ENCODE peak calls at places on chromosomes 12 and 14, in seven cellular contexts. P, Z, Q, R, V, M and F are unnamed samples.
A peak's percentile ranks its signal among the peaks of the same experiment; 100 is the strongest.

GRCh38 chr12:96720363-96720705 is 186.7 kb upstream of the NEDD1 start:
- DNase-seq in Q (peak; percentile 10), M (no peak), V (no peak), Z (no peak), R (no peak), P (peak; percentile 35), F (no peak)

GRCh38 chr14:37593496-37594237 is 1.4 kb downstream of the FOXA1 start:
- DNase-seq in R (no peak), P (no peak), Q (no peak), M (no peak), V (no peak), Z (no peak), F (no peak)

GRCh38 chr14:94489336-94489735 is 13.3 kb upstream of the SERPINA9 start:
- DNase-seq in R (no peak), Z (no peak), P (no peak), Q (no peak), M (no peak), V (no peak), F (no peak)

GRCh38 chr12:46366771-46367170 is 5.8 kb downstream of the SLC38A2 start:
- DNase-seq in V (peak; percentile 24), Z (no peak), R (no peak), M (no peak), P (no peak), Q (peak; percentile 40), F (no peak)

GRCh38 chr12:130425698-130426245 is 88.1 kb downstream of the PIWIL1 start:
- DNase-seq in R (no peak), M (no peak), V (no peak), Z (no peak), P (no peak), Q (no peak), F (no peak)

GRCh38 chr12:27616356-27617150 is 79.7 kb upstream of the REP15 start:
- DNase-seq in P (no peak), M (no peak), V (no peak), R (no peak), Q (peak; percentile 56), Z (no peak), F (no peak)

GRCh38 chr12:132480620-132481132 is 9.3 kb upstream of the FBRSL1 start:
- DNase-seq in Z (no peak), Q (no peak), P (no peak), R (no peak), M (no peak), V (no peak), F (no peak)

GRCh38 chr12:62210422-62210821 is 49.8 kb upstream of the USP15 start:
- DNase-seq in M (peak; percentile 10), Z (peak; percentile 59), Q (peak; percentile 74), R (peak; percentile 58), V (peak; percentile 67), P (peak; percentile 28), F (peak; percentile 57)

GRCh38 chr12:79364197-79364596 is 326.6 kb downstream of the PAWR start:
- DNase-seq in R (no peak), Q (no peak), V (no peak), Z (no peak), M (no peak), P (no peak), F (no peak)

GRCh38 chr12:131701705-131702572 is 9.0 kb upstream of the SFSWAP start:
- DNase-seq in V (no peak), R (no peak), P (no peak), M (no peak), Q (no peak), Z (no peak), F (no peak)

GRCh38 chr12:4700621-4701026 is 19.6 kb upstream of the GALNT8 start:
- DNase-seq in R (no peak), V (peak; percentile 85), Q (peak; percentile 89), M (peak; percentile 4), P (no peak), Z (peak; percentile 49), F (peak; percentile 93)

GRCh38 chr14:30243805-30244204 is 315.2 kb upstream of the G2E3 start:
- DNase-seq in P (no peak), Q (peak; percentile 47), R (no peak), M (peak; percentile 34), V (peak; percentile 83), Z (no peak), F (peak; percentile 78)

GRCh38 chr14:65356327-65356836 is 56.1 kb upstream of the FUT8 start:
- DNase-seq in Z (no peak), M (peak; percentile 46), R (no peak), V (peak; percentile 79), Q (peak; percentile 59), P (peak; percentile 41), F (peak; percentile 90)

GRCh38 chr14:59482471-59483331 is 1.5 kb downstream of the L3HYPDH start:
- DNase-seq in V (peak; percentile 90), P (peak; percentile 56), Q (peak; percentile 86), Z (no peak), R (no peak), M (peak; percentile 82), F (peak; percentile 94)

GRCh38 chr14:69475194-69475818 is 9.2 kb upstream of the PLEKHD1 start:
- DNase-seq in R (no peak), Q (peak; percentile 29), M (no peak), Z (no peak), V (peak; percentile 24), P (peak; percentile 35), F (no peak)

GRCh38 chr14:104680056-104680805 is 9.2 kb upstream of the INF2 start:
- DNase-seq in M (peak; percentile 34), V (peak; percentile 72), R (no peak), Z (peak; percentile 48), Q (peak; percentile 79), P (peak; percentile 85), F (peak; percentile 77)

GRCh38 chr12:12689672-12690287 is 6.2 kb downstream of the GPR19 start:
- DNase-seq in M (no peak), P (no peak), Z (no peak), R (no peak), Q (no peak), V (no peak), F (no peak)

GRCh38 chr14:31829256-31829923 is 247.7 kb upstream of the ARHGAP5 start:
- DNase-seq in V (peak; percentile 90), M (no peak), Q (peak; percentile 77), P (no peak), Z (no peak), R (no peak), F (peak; percentile 63)

GRCh38 chr12:108727868-108728735 is 3.2 kb downstream of the CORO1C start:
- DNase-seq in Q (no peak), M (no peak), V (no peak), Z (no peak), R (no peak), P (no peak), F (no peak)

GRCh38 chr14:90574640-90575131 is 177.9 kb downstream of the CALM1 start:
- DNase-seq in V (no peak), R (no peak), M (no peak), Z (no peak), P (no peak), Q (peak; percentile 25), F (no peak)

GRCh38 chr14:104436741-104437701 is 142.5 kb upstream of the C14orf180 start:
- DNase-seq in Q (no peak), V (no peak), R (no peak), P (no peak), Z (peak; percentile 40), M (no peak), F (no peak)

GRCh38 chr14:26709019-26709418 is 111.2 kb upstream of the NOVA1 start:
- DNase-seq in P (no peak), M (no peak), V (peak; percentile 71), Q (peak; percentile 65), R (no peak), Z (no peak), F (peak; percentile 32)

GRCh38 chr12:94674835-94675234 is 24.5 kb upstream of the TMCC3 start:
- DNase-seq in M (no peak), Q (peak; percentile 14), Z (peak; percentile 58), V (no peak), R (no peak), P (no peak), F (peak; percentile 12)

DNA sequence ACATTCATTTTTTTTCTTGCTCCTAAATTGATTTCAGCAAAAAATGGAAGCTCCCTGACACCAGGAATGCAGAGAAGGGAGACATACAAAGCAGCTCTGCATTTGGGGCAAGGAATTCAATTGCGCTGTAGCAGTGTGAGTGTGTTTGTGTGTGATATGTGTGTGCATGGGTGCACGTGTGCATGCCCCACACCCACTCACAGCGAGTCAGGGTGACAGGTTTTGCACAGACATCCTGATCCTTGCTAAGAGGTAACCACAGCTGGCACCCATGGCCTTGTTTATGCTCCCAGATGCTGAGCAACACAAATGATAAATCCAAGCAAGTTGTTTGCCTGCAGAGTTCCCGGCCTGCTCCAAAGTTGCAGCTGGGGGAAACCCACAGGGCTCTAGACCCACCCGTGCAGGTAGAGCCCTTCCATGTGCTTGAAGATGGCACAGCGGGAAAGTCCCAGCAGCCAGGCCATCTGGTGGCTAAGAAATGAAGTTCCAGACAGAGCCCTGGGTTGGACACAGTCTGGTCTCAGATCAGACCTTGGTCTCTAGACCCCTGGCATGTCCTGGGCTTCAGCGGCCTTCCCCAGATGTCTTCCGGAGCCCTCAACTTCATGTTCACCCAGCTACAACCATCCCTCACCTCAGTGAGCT is 25.8 kb upstream of the BDKRB2 start:
- DNase-seq in Q (no peak), Z (no peak), R (no peak), M (no peak), P (no peak), V (no peak), F (no peak)
- TF ChIP-seq CTCF in Q (no peak), Z (no peak), R (no peak), M (no peak), P (no peak), V (no peak), F (peak; percentile 15)

GRCh38 chr12:112977641-112978040 is 678 bp upstream of the OAS2 start:
- DNase-seq in M (no peak), Q (no peak), V (no peak), Z (no peak), P (no peak), R (no peak), F (no peak)
- H3K4me3 ChIP-seq in M (peak overlapping the region; percentile 59), Q (peak overlapping the region; percentile 53), V (no peak overlapping the region), Z (peak overlapping the region; percentile 73), P (no peak overlapping the region), R (no peak overlapping the region), F (no peak overlapping the region)

GRCh38 chr12:107459649-107460048 is 225.9 kb upstream of the PWP1 start:
- DNase-seq in P (no peak), V (no peak), Q (no peak), R (no peak), Z (no peak), M (no peak), F (no peak)
- TF ChIP-seq CTCF in P (no peak), V (no peak), Q (no peak), R (no peak), Z (no peak), M (no peak), F (no peak)

GRCh38 chr12:110538869-110539622 is 36.9 kb downstream of the RAD9B start:
- DNase-seq in P (no peak), Q (no peak), V (no peak), R (no peak), Z (no peak), M (no peak), F (no peak)

GRCh38 chr12:110534811-110535210 is 32.7 kb downstream of the RAD9B start:
- DNase-seq in M (no peak), V (no peak), P (no peak), Q (no peak), R (no peak), Z (no peak), F (no peak)

GRCh38 chr12:110540048-110540447 is 37.9 kb downstream of the RAD9B start:
- DNase-seq in Z (no peak), P (no peak), V (no peak), Q (no peak), M (no peak), R (no peak), F (peak; percentile 41)

GRCh38 chr12:110536834-110537604 is 34.9 kb downstream of the RAD9B start:
- DNase-seq in Q (no peak), V (no peak), M (no peak), Z (no peak), P (no peak), R (no peak), F (no peak)

GRCh38 chr12:110537605-110538409 is 35.7 kb downstream of the RAD9B start:
- DNase-seq in P (no peak), R (no peak), M (no peak), Z (peak; percentile 76), Q (no peak), V (no peak), F (no peak)
- H3K4me3 ChIP-seq in P (no peak overlapping the region), R (no peak overlapping the region), M (no peak overlapping the region), Z (no peak overlapping the region), Q (no peak overlapping the region), V (no peak overlapping the region), F (no peak overlapping the region)